ENCODE peak calls at places on chromosomes 3 and 15, in four cellular contexts. G is GM23248, Y is endothelial cell of umbilical vein, L is AG04450. I is an unnamed sample. For H3K27me3, the result is how much of the 10 kb centered on the place peaks cover.

GRCh38 chr3:128936341-128936740 is 56.9 kb downstream of the ACAD9 start:
- DNase-seq in G (no peak), Y (no peak), L (no peak), I (no peak)

GRCh38 chr3:137263982-137264777 is 306.4 kb downstream of the IL20RB start:
- DNase-seq in G (no peak), Y (no peak), L (no peak), I (no peak)

GRCh38 chr15:88401972-88402656 is 65.1 kb downstream of the MRPL46 start:
- DNase-seq in G (peak), Y (no peak), L (no peak), I (no peak)

GRCh38 chr3:159779883-159780282 is 208.8 kb upstream of the IL12A start:
- DNase-seq in G (peak), Y (no peak), L (no peak), I (no peak)

GRCh38 chr15:23437673-23438072 is 9.4 kb downstream of the GOLGA6L2 start:
- DNase-seq in G (no peak), Y (no peak), L (no peak), I (no peak)

GRCh38 chr15:65980824-65981456 is 111.6 kb downstream of the RAB11A start:
- DNase-seq in G (peak), Y (peak), L (peak), I (peak)

GRCh38 chr3:194928831-194929594 is 243.3 kb downstream of the FAM43A start:
- DNase-seq in G (no peak), Y (no peak), L (no peak), I (no peak)

GRCh38 chr15:63389902-63390301 is 8.3 kb upstream of the CA12 start:
- DNase-seq in G (no peak), Y (no peak), L (no peak), I (no peak)

GRCh38 chr15:37877851-37878577 is 56.4 kb upstream of the TMCO5A start:
- DNase-seq in G (peak), Y (peak), L (peak), I (peak)

GRCh38 chr15:65370885-65371284 is 6.9 kb downstream of the IGDCC3 start:
- DNase-seq in G (no peak), Y (no peak), L (no peak), I (no peak)

GRCh38 chr3:158728851-158729250 is 3.4 kb downstream of the RARRES1 start:
- DNase-seq in G (no peak), Y (no peak), L (no peak), I (no peak)

GRCh38 chr15:67843571-67844387 is 3.9 kb upstream of the RNU6-1 start:
- DNase-seq in G (no peak), Y (peak), L (no peak), I (no peak)

GRCh38 chr15:67840747-67841634 is 1.1 kb upstream of the RNU6-1 start:
- DNase-seq in G (peak), Y (peak), L (no peak), I (no peak)

GRCh38 chr15:67845974-67846373 is 6.1 kb upstream of the RNU6-1 start:
- DNase-seq in G (no peak), Y (no peak), L (no peak), I (no peak)

GRCh38 chr15:67839929-67840746 is at the start of gene RNU6-1:
- DNase-seq in G (peak), Y (peak), L (peak), I (peak)

DNA sequence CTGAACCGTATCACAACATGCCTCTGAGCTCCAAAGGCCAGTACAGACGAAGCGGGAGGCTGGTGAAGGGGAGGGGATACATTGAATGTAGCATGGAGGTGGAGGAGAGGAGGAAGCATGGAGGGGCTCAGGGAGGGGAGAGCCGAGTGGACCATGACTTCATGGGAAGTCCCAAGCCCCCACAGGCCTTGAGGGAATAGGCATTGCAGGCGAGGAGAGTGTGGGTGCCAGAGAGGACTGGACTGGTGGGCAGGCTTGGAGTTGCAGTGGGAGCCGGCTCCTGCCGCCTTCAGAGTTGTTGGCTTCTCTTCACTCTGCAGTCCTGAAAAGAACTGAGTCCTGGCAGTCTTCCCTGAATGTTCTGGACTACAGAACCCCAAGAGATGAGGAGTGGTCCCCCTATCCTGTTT is 3.3 kb upstream of the RNU6-1 start:
- DNase-seq in G (no peak), Y (no peak), L (no peak), I (no peak)
- H3K27ac ChIP-seq in G (no peak), Y (no peak), L (no peak), I (no peak)

DNA sequence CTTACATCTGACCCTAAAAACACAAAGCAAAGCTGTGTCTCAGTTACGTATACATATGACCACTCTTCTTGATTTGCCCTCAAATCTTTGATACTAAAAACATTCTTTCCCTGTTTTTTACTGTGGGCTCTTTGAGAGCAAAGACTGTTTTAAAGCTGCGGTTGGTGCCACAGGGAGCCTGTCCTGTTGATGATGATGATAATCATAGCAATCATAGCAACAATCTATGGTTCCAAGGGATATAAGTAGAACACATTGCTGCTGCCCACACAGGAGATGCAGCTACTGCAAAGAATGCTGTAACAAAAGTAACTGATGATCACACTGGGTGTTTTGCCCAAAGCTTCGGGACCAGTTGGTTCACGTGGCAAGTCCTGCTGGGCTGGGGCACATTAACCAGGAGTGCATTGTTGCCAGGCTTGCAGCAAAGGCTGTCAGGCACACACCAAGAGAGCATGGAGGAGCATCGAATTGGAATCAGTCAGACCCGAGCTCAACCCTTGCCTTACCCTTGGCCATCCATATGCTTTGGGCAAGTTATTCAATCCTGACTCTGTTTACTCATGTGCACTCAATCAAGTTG is 131.4 kb upstream of the EIF1B start:
- DNase-seq in G (no peak), Y (no peak), L (no peak), I (no peak)
- H3K27me3 ChIP-seq in G (under half), Y (under half), L (under half), I (under half)

GRCh38 chr15:43774062-43774461 is 2.7 kb downstream of the ELL3 start:
- DNase-seq in G (no peak), Y (no peak), L (no peak), I (no peak)
- H3K4me3 ChIP-seq in G (no peak), Y (no peak), L (no peak), I (no peak)

GRCh38 chr3:100048248-100048647 is 66.1 kb downstream of the FILIP1L start:
- DNase-seq in G (no peak), Y (no peak), L (no peak), I (no peak)
- H3K27ac ChIP-seq in G (no peak), Y (no peak), L (no peak), I (no peak)

DNA sequence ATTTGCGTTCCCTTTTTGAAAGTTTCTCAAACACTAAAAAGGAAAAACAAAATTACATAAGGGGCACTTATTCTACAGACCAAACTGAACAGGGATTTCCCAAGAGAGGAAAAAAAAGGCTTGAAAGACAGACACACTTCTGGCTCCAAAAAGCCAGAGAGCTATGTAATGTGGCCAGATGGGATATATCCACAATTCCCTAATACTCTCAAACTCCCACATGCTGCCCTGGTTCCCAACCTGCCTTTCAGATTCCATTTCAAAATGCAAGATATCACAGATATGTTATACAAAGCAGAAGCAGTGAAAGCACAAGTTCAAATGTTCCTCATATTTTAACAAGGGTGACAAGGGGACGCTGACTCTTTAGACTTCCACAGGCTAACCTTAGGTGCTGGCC is 1.5 kb downstream of the FRMD4B start:
- DNase-seq in G (no peak), Y (no peak), L (no peak), I (no peak)
- H3K27me3 ChIP-seq in G (half or more), Y (under half), L (under half), I (under half)

GRCh38 chr3:126208182-126208581 is 27.8 kb upstream of the ALDH1L1 start:
- DNase-seq in G (no peak), Y (no peak), L (no peak), I (peak)

GRCh38 chr3:126207166-126207565 is 26.8 kb upstream of the ALDH1L1 start:
- DNase-seq in G (no peak), Y (no peak), L (no peak), I (no peak)

GRCh38 chr3:126209741-126210140 is 29.4 kb upstream of the ALDH1L1 start:
- DNase-seq in G (no peak), Y (no peak), L (no peak), I (no peak)

GRCh38 chr3:126205717-126206655 is 25.6 kb upstream of the ALDH1L1 start:
- DNase-seq in G (no peak), Y (no peak), L (no peak), I (no peak)

DNA sequence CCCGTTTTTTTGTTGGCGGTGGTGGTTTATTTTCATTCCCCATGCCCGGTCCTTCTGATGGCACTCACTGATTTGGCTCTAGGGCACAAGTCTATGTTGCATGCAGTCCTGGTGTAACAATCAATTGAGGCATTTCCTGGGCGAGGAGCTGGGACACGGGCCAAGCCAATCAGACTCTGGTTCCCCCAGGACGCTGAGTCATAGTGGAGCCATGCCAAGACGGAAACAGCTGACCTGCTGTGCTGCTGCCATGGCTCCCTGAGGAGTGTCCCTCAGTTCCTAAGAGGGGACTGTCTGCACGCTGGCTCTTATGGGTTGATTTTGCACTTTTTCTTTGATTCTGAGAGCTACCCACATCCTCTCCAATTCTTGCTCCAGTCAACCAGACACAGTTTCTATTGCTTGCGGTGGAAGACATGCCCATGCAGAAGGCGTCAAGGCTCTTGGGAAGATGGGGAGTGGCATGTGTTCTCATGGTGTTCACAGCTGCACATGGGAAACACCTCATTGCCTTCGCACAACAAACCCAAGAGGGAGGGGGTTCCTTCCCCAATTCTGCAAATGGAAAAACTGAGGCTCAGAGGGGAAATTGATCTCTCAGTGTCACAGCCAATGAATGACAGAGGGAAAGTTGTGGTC is 28.4 kb upstream of the ALDH1L1 start:
- DNase-seq in G (peak), Y (peak), L (peak), I (peak)
- H3K4me3 ChIP-seq in G (no peak), Y (no peak), L (no peak), I (no peak)

GRCh38 chr3:150453353-150453752 is 45.3 kb downstream of the TSC22D2 start:
- DNase-seq in G (no peak), Y (no peak), L (no peak), I (no peak)
- H3K27ac ChIP-seq in G (no peak), Y (no peak), L (no peak), I (no peak)